ENCODE peak calls at places on chromosomes 5 and 9, in six cellular contexts. Z is neural progenitor cell; N is ovary; C is effector CD4-positive, alpha-beta T cell; M is NCI-H146; I is activated CD4-positive, alpha-beta T cell treated with anti-CD3 and anti-CD28 coated beads, Interleukin-2, amount 10 ng/mL, durations not matched to agents 7 days and 5 days. U is an unnamed sample.

GRCh38 chr9:37333288-37333687 is 89.2 kb upstream of the GRHPR start:
- DNase-seq in C (no peak), I (no peak), N (no peak), M (no peak), Z (no peak), U (no peak)

GRCh38 chr5:9034671-9035070 is 511.2 kb downstream of the SEMA5A start:
- DNase-seq in C (no peak), M (no peak), I (no peak), Z (no peak), N (no peak), U (no peak)

GRCh38 chr5:144273232-144274027 is 102.8 kb downstream of the KCTD16 start:
- DNase-seq in N (no peak), Z (no peak), C (no peak), I (no peak), M (no peak), U (no peak)

GRCh38 chr9:109452761-109453160 is 45.3 kb downstream of the PTPN3 start:
- DNase-seq in I (no peak), Z (no peak), M (no peak), C (no peak), N (no peak), U (no peak)

GRCh38 chr9:110571801-110572490 is 7.6 kb downstream of the SVEP1 start:
- DNase-seq in Z (no peak), I (no peak), M (no peak), C (no peak), N (no peak), U (no peak)

GRCh38 chr5:57441557-57441956 is 41.1 kb downstream of the ACTBL2 start:
- DNase-seq in I (no peak), C (no peak), N (no peak), M (no peak), Z (no peak), U (no peak)

GRCh38 chr9:92650839-92651621 is 18.9 kb downstream of the IPPK start:
- DNase-seq in M (no peak), I (no peak), Z (no peak), C (no peak), N (peak; percentile 76), U (peak; percentile 10)

GRCh38 chr5:75734913-75735789 is 17.9 kb upstream of the POC5 start:
- DNase-seq in I (peak; percentile 27), N (no peak), M (peak; percentile 17), C (no peak), Z (peak; percentile 58), U (peak; percentile 56)

GRCh38 chr5:127562252-127562651 is 44.8 kb downstream of the PRRC1 start:
- DNase-seq in C (no peak), M (peak; percentile 43), N (no peak), Z (peak; percentile 55), I (no peak), U (peak; percentile 49)

GRCh38 chr9:14412778-14413177 is 98.8 kb upstream of the NFIB start:
- DNase-seq in N (no peak), C (no peak), M (no peak), Z (no peak), I (no peak), U (no peak)

GRCh38 chr5:138138949-138139775 is at the start of gene NME5:
- DNase-seq in I (no peak), C (no peak), Z (peak; percentile 78), M (peak; percentile 79), N (peak; percentile 71), U (peak; percentile 82)

GRCh38 chr9:68501159-68501506 is 39.5 kb downstream of the TMEM252 start:
- DNase-seq in M (no peak), Z (no peak), I (no peak), N (no peak), C (no peak), U (no peak)

GRCh38 chr5:131150408-131150807 is 14.6 kb downstream of the HINT1 start:
- DNase-seq in M (peak; percentile 50), Z (no peak), N (no peak), C (no peak), I (no peak), U (no peak)

GRCh38 chr5:78735834-78736463 is 87.4 kb upstream of the LHFPL2 start:
- DNase-seq in N (no peak), Z (no peak), C (no peak), M (no peak), I (no peak), U (no peak)

GRCh38 chr9:123399803-123400378 is 43.9 kb downstream of the CRB2 start:
- DNase-seq in Z (peak; percentile 50), N (no peak), C (no peak), M (no peak), I (peak; percentile 14), U (peak; percentile 63)

GRCh38 chr9:129493002-129493713 is 127.7 kb downstream of the C9orf50 start:
- DNase-seq in I (no peak), N (peak; percentile 25), C (no peak), Z (peak; percentile 5), M (no peak), U (no peak)

GRCh38 chr9:13919386-13919785 is 394.6 kb downstream of the NFIB start:
- DNase-seq in C (no peak), N (no peak), Z (no peak), M (no peak), I (no peak), U (no peak)

GRCh38 chr5:176537608-176538504 is 654 bp upstream of the RNF44 start:
- DNase-seq in N (peak; percentile 97), C (peak; percentile 97), Z (peak; percentile 100), M (peak; percentile 97), I (peak; percentile 99), U (peak; percentile 99)

GRCh38 chr9:93656426-93657222 is 80.2 kb downstream of the PHF2 start:
- DNase-seq in I (no peak), C (peak; percentile 0), N (no peak), Z (no peak), M (no peak), U (no peak)

GRCh38 chr5:167939686-167940085 is 351.8 kb upstream of the WWC1 start:
- DNase-seq in N (no peak), C (no peak), Z (no peak), I (no peak), M (no peak), U (no peak)

GRCh38 chr9:82893549-82893948 is 169.4 kb downstream of the RASEF start:
- DNase-seq in M (no peak), C (no peak), N (no peak), I (no peak), Z (no peak), U (no peak)

GRCh38 chr9:19162956-19163355 is 35.7 kb upstream of the PLIN2 start:
- DNase-seq in N (no peak), M (no peak), I (no peak), C (no peak), Z (no peak), U (no peak)

GRCh38 chr5:133317558-133317957 is 265.7 kb downstream of the HSPA4 start:
- DNase-seq in N (no peak), M (no peak), C (no peak), Z (peak; percentile 11), I (no peak), U (no peak)

GRCh38 chr9:108271646-108272349 is 584.0 kb downstream of the ACTL7B start:
- DNase-seq in M (peak; percentile 98), I (no peak), N (no peak), Z (peak; percentile 49), C (no peak), U (peak; percentile 32)

GRCh38 chr5:38831909-38832308 is 13.9 kb upstream of the OSMR start:
- DNase-seq in C (no peak), Z (peak; percentile 71), N (no peak), M (no peak), I (peak; percentile 16), U (peak; percentile 44)

GRCh38 chr5:13992795-13993194 is 48.3 kb upstream of the DNAH5 start:
- DNase-seq in I (no peak), Z (no peak), M (no peak), C (no peak), N (no peak), U (no peak)

GRCh38 chr9:13705356-13705755 is 425.9 kb upstream of the MPDZ start:
- DNase-seq in I (no peak), C (no peak), N (no peak), Z (no peak), M (no peak), U (no peak)